ENCODE peak calls at places on chromosomes 13 and 19, in six cellular contexts. K is psoas muscle; J is dorsolateral prefrontal cortex; Y is H9; R is CD8-positive, alpha-beta memory T cell; P is thoracic aorta. L is an unnamed sample. For H3K27me3, the result is how much of the 10 kb centered on the place peaks cover.

GRCh38 chr13:27174766-27175455 is 3.3 kb upstream of the USP12 start:
- DNase-seq in K (no peak), J (no peak), Y (no peak), R (no peak), P (no peak), L (no peak)

GRCh38 chr19:15641901-15642491 is 1.3 kb downstream of the CYP4F3 start:
- DNase-seq in K (no peak), J (no peak), Y (no peak), R (no peak), P (no peak), L (no peak)

GRCh38 chr19:2648528-2648937 is 54.0 kb downstream of the GNG7 start:
- DNase-seq in K (peak), J (peak), Y (peak), R (peak), P (no peak), L (no peak)

GRCh38 chr13:109400192-109400591 is 386.2 kb downstream of the IRS2 start:
- DNase-seq in K (no peak), J (no peak), Y (peak), R (no peak), P (no peak), L (no peak)

GRCh38 chr13:29958476-29958875 is 108.1 kb upstream of the UBL3 start:
- DNase-seq in K (no peak), J (no peak), Y (no peak), R (peak), P (no peak), L (no peak)

GRCh38 chr13:31943591-31943990 is 88.0 kb upstream of the FRY start:
- DNase-seq in K (no peak), J (no peak), Y (no peak), R (no peak), P (no peak), L (no peak)

GRCh38 chr13:109369357-109370052 is 416.9 kb downstream of the IRS2 start:
- DNase-seq in K (no peak), J (peak), Y (no peak), R (no peak), P (no peak), L (no peak)

GRCh38 chr13:23202383-23202782 is 21.6 kb downstream of the SGCG start:
- DNase-seq in K (no peak), J (no peak), Y (no peak), R (no peak), P (no peak), L (no peak)

GRCh38 chr13:113729329-113730019 is 29.6 kb upstream of the TMEM255B start:
- DNase-seq in K (peak), J (no peak), Y (no peak), R (peak), P (no peak), L (no peak)

GRCh38 chr19:1074512-1075283 is 7.7 kb downstream of the ARHGAP45 start:
- DNase-seq in K (peak), J (peak), Y (no peak), R (peak), P (no peak), L (peak)

GRCh38 chr13:82962422-82962821 is 919.9 kb downstream of the SLITRK1 start:
- DNase-seq in K (no peak), J (no peak), Y (no peak), R (no peak), P (no peak), L (no peak)

DNA sequence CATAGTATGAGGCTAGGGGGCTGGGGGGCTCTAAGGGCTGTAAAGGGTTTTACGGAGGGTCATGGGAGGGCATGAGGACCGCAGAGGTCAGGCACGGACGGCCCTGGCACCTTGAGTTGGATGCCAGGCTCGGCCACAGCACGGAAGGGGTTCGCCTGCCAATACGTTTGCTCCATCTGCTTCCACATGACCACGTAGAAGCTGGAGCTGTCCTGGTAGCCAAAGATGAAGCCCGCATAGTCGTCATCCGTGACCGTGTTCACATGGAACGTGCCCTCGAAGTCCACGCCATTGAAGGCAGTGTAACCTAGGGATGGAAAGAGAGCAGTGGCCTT is 6.4 kb downstream of the COMP start:
- DNase-seq in K (no peak), J (no peak), Y (no peak), R (no peak), P (no peak), L (no peak)
- H3K27me3 ChIP-seq in K (under half), J (under half), Y (half or more), R (under half), P (under half), L (under half)

DNA sequence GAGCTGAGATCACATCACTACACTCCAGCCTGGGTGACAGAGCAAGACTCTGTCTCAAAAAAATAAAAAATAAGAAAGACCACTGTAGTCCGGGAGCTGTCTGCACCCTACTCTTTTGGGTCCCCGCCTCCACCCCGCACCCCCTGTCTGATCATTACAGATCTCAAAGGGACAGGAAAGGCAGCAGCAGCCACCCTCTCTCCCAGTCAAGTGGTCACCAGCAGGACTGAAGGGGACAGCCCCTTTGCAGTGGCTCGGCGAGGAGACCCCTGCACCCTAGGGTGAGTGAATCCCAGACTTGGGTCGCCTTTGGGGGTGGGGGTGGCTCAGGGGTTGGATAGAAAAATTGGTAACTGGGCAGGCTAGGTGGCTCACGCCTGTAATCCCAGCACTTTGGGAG is 12.5 kb upstream of the KCNN1 start:
- DNase-seq in K (no peak), J (no peak), Y (no peak), R (no peak), P (no peak), L (no peak)
- H3K27me3 ChIP-seq in K (under half), J (under half), Y (under half), R (under half), P (under half), L (half or more)

GRCh38 chr19:55368106-55368505 is 2.2 kb downstream of the IL11 start:
- DNase-seq in K (no peak), J (no peak), Y (no peak), R (no peak), P (no peak), L (no peak)

GRCh38 chr19:55366790-55367189 is 3.5 kb downstream of the IL11 start:
- DNase-seq in K (no peak), J (no peak), Y (no peak), R (no peak), P (no peak), L (no peak)

GRCh38 chr19:55370305-55370988 is at the start of gene IL11:
- DNase-seq in K (no peak), J (no peak), Y (no peak), R (no peak), P (no peak), L (peak)

GRCh38 chr19:55369651-55370304 is 485 bp downstream of the IL11 start:
- DNase-seq in K (no peak), J (no peak), Y (peak), R (no peak), P (no peak), L (peak)

DNA sequence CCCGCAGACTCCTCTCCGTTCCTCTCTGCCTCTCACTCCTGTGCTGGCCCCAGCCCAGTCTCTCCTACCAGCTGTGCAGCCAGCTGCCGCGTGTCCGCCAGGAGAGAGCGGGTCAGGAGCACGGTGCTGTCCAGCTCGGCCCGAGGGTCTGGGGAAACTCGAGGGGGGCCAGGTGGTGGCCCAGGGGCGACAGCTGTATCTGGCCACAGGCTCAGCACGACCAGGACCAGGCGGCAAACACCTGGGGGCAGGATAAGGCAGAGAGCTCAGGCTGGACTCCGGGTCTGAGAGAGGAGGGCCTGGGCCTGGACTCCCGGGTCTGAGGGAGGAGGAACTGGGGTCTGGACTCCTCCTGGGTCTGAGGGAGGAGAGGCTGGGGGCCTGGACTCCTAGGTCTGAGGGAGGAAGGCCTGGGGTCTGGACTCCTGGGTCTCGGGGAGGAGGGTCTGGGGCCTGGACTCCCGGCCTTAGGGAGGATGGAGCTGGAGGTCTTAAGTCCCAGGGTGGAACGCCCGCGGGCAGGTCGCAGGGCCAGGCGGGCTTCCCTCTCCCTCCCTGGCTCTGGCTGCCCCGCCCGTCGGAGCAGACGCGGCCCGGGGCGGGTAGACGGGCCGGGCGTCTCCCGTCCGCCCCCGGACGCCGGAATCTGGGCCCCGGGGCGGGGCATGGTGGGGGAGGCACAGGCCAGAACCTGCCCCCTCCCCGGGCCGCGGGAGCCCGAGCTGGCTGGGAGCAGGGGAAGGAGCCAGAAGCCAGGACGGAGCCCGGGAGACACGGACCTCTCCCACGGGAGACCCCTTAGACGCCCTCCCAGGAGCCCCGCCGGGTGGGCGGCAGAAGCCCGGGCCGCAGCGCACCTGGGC is 1.3 kb downstream of the IL11 start:
- DNase-seq in K (no peak), J (no peak), Y (peak), R (no peak), P (no peak), L (peak)
- H3K27me3 ChIP-seq in K (under half), J (under half), Y (under half), R (under half), P (under half), L (under half)

DNA sequence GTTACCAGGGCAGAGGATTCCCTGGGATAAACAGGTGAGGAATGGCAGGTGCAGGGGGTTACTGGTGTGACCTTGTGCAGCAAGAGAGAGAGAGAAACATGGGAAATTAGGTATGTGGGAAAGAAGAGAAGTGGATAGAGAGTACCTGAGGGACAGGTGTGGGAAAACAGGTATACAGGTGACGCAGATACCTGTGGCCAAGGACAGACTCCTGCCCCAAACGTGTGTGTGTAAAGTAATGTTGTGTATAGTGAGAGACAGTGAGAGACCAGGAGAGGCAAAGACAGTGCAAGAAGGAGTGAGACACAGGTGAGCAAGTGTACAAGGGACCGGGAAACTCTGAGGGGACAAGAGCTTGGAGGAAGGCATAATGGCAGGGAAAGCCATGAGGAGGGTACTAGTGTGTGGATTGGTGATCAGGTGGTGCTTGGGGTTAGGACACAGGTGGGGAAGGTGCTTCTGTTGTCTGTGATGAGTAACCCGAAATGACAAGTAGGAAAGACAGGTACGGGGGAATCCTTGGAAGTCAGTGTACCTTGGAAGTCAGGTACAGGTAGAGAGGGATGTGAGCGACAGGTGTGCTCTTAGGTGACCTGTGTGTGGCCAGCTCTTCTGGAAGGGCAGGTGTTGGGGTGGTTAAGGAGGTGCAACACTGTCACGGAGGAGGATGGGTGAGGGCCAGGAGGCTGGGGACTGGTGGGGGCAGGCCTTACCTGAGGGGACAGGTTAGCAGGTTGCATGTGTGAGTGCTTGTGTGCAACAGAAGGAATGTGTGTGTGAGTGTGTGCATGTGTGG is 2.8 kb downstream of the ERFL start:
- DNase-seq in K (no peak), J (no peak), Y (no peak), R (no peak), P (no peak), L (no peak)
- H3K27me3 ChIP-seq in K (under half), J (under half), Y (half or more), R (under half), P (under half), L (half or more)

GRCh38 chr19:6873708-6874431 is 13.5 kb upstream of the ADGRE1 start:
- DNase-seq in K (no peak), J (no peak), Y (no peak), R (no peak), P (no peak), L (no peak)

GRCh38 chr19:6875218-6875617 is 12.2 kb upstream of the ADGRE1 start:
- DNase-seq in K (no peak), J (no peak), Y (no peak), R (no peak), P (no peak), L (no peak)

GRCh38 chr19:6876790-6877189 is 10.6 kb upstream of the ADGRE1 start:
- DNase-seq in K (no peak), J (no peak), Y (no peak), R (no peak), P (no peak), L (no peak)

DNA sequence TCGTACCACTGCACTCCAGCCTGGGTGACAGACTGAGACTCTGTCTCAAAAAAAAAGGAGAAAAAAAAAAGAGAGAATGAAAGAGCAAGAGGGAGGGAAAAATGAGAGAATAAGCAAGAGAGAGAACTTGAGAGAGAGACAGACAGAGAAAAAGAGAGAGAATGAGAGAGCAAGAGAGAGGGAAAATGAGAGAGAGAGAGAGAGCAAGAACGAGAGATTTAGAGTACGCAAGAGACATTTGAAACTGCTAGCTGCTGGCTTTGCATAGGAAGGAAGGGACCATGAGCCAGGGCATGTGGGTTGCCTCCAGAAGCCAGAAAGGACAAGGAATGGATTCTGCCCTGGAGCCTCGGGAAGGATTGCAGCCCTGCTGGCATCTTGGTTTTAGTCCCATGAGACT is 9.6 kb upstream of the ADGRE1 start:
- DNase-seq in K (no peak), J (no peak), Y (no peak), R (no peak), P (no peak), L (no peak)
- H3K27me3 ChIP-seq in K (under half), J (under half), Y (under half), R (under half), P (under half), L (under half)

GRCh38 chr19:54369082-54369691 is 4.5 kb upstream of the LAIR1 start:
- DNase-seq in K (no peak), J (no peak), Y (no peak), R (no peak), P (no peak), L (no peak)
- H3K27me3 ChIP-seq in K (under half), J (under half), Y (under half), R (under half), P (under half), L (under half)

GRCh38 chr19:47419789-47420188 is 462 bp upstream of the MEIS3 start:
- DNase-seq in K (no peak), J (no peak), Y (no peak), R (no peak), P (no peak), L (no peak)

GRCh38 chr19:47419037-47419783 is at the start of gene MEIS3:
- DNase-seq in K (no peak), J (no peak), Y (no peak), R (no peak), P (no peak), L (no peak)

GRCh38 chr19:47417746-47418594 is 1.4 kb downstream of the MEIS3 start:
- DNase-seq in K (no peak), J (no peak), Y (no peak), R (no peak), P (no peak), L (no peak)

GRCh38 chr19:47417107-47417745 is 2.1 kb downstream of the MEIS3 start:
- DNase-seq in K (no peak), J (no peak), Y (no peak), R (no peak), P (no peak), L (no peak)

GRCh38 chr19:47418595-47419036 is 711 bp downstream of the MEIS3 start:
- DNase-seq in K (no peak), J (no peak), Y (no peak), R (no peak), P (no peak), L (no peak)
- H3K27me3 ChIP-seq in K (under half), J (under half), Y (under half), R (half or more), P (under half), L (under half)